ENCODE peak calls at places on chromosomes 16 and 17, in ten cellular contexts. D is heart right ventricle, J is pancreas, B is fibroblast of mammary gland, I is GM23338, L is HFF-Myc, A is MCF 10A, X is tibial nerve, Q is endodermal cell, Z is bronchial epithelial cell. V is an unnamed sample.

GRCh38 chr17:82831818-82832200 is 8.0 kb downstream of the ZNF750 start:
- DNase-seq in D (no peak), J (no peak), B (no peak), I (no peak), L (no peak), A (no peak), X (no peak), Q (no peak), Z (no peak), V (no peak)

GRCh38 chr17:28948873-28949184 is 2.5 kb downstream of the PHF12 start:
- DNase-seq in D (no peak), J (no peak), B (peak), I (peak), L (no peak), A (no peak), X (no peak), Q (peak), Z (no peak), V (no peak)

GRCh38 chr17:83099570-83100181 is 20.3 kb downstream of the METRNL start:
- DNase-seq in D (no peak), J (peak), B (no peak), I (no peak), L (no peak), A (no peak), X (no peak), Q (no peak), Z (no peak), V (no peak)

GRCh38 chr16:48862087-48862532 is 252.1 kb upstream of the N4BP1 start:
- DNase-seq in D (no peak), J (no peak), B (peak), I (peak), L (peak), A (peak), X (no peak), Q (peak), Z (peak), V (peak)

GRCh38 chr16:88736088-88736487 is 29.8 kb downstream of the CTU2 start:
- DNase-seq in D (no peak), J (no peak), B (no peak), I (no peak), L (no peak), A (no peak), X (no peak), Q (no peak), Z (no peak), V (no peak)

GRCh38 chr17:74994440-74994839 is 7.0 kb downstream of the CDR2L start:
- DNase-seq in D (no peak), J (no peak), B (peak), I (no peak), L (no peak), A (peak), X (no peak), Q (no peak), Z (peak), V (peak)

GRCh38 chr16:16063685-16064084 is 114.3 kb downstream of the ABCC1 start:
- DNase-seq in D (no peak), J (no peak), B (no peak), I (no peak), L (no peak), A (no peak), X (no peak), Q (no peak), Z (no peak), V (no peak)

GRCh38 chr16:31351246-31351936 is 3.6 kb upstream of the ITGAX start:
- DNase-seq in D (no peak), J (no peak), B (no peak), I (no peak), L (no peak), A (no peak), X (no peak), Q (no peak), Z (no peak), V (no peak)

GRCh38 chr16:57474671-57475661 is 11.3 kb downstream of the DOK4 start:
- DNase-seq in D (no peak), J (no peak), B (no peak), I (no peak), L (no peak), A (no peak), X (no peak), Q (no peak), Z (no peak), V (no peak)

GRCh38 chr17:46788796-46789195 is 29.7 kb downstream of the WNT3 start:
- DNase-seq in D (no peak), J (no peak), B (no peak), I (no peak), L (no peak), A (no peak), X (no peak), Q (peak), Z (no peak), V (no peak)

GRCh38 chr16:17070882-17071592 is 399.7 kb downstream of the XYLT1 start:
- DNase-seq in D (no peak), J (no peak), B (peak), I (peak), L (no peak), A (no peak), X (no peak), Q (peak), Z (peak), V (no peak)

GRCh38 chr16:29303520-29303919 is 103.0 kb downstream of the NPIPB11 start:
- DNase-seq in D (no peak), J (no peak), B (no peak), I (no peak), L (no peak), A (no peak), X (no peak), Q (no peak), Z (no peak), V (no peak)

GRCh38 chr17:51238253-51238887 is 21.5 kb downstream of the MBTD1 start:
- DNase-seq in D (no peak), J (no peak), B (no peak), I (no peak), L (no peak), A (no peak), X (no peak), Q (no peak), Z (no peak), V (no peak)

GRCh38 chr16:17685445-17685844 is 214.7 kb upstream of the XYLT1 start:
- DNase-seq in D (no peak), J (no peak), B (no peak), I (no peak), L (no peak), A (no peak), X (no peak), Q (no peak), Z (no peak), V (no peak)

GRCh38 chr16:60463986-60464385 is 1572.3 kb downstream of the CDH8 start:
- DNase-seq in D (no peak), J (no peak), B (no peak), I (no peak), L (no peak), A (no peak), X (no peak), Q (no peak), Z (no peak), V (peak)

GRCh38 chr17:52383493-52384100 is 225.1 kb upstream of the CA10 start:
- DNase-seq in D (peak), J (peak), B (peak), I (peak), L (peak), A (peak), X (no peak), Q (peak), Z (peak), V (peak)
- TF ChIP-seq CTCF in D (peak), J (peak), B (peak), I (peak), L (peak), A (peak), X (peak), Q (peak), Z (peak), V (peak)

GRCh38 chr16:79334127-79334526 is 266.4 kb downstream of the MAF start:
- DNase-seq in D (no peak), J (no peak), B (no peak), I (peak), L (no peak), A (peak), X (no peak), Q (peak), Z (no peak), V (no peak)
- TF ChIP-seq CTCF in D (peak), J (no peak), B (no peak), I (peak), L (no peak), A (peak), X (no peak), Q (peak), Z (no peak), V (no peak)

GRCh38 chr16:21710938-21711337 is 47.2 kb downstream of the OTOA start:
- DNase-seq in D (no peak), J (no peak), B (no peak), I (no peak), L (no peak), A (no peak), X (no peak), Q (no peak), Z (no peak), V (no peak)
- TF ChIP-seq CTCF in D (no peak), J (no peak), B (no peak), I (no peak), L (no peak), A (no peak), X (no peak), Q (peak), Z (no peak), V (no peak)

GRCh38 chr17:27601975-27602302 is 29.0 kb upstream of the LGALS9 start:
- DNase-seq in D (no peak), J (no peak), B (no peak), I (no peak), L (no peak), A (no peak), X (no peak), Q (no peak), Z (no peak), V (no peak)
- TF ChIP-seq CTCF in D (peak), J (no peak), B (no peak), I (no peak), L (no peak), A (no peak), X (no peak), Q (no peak), Z (no peak), V (no peak)

GRCh38 chr17:7716901-7717755 is at the start of gene DNAH2:
- DNase-seq in D (peak), J (peak), B (peak), I (peak), L (peak), A (peak), X (peak), Q (peak), Z (peak), V (peak)
- TF ChIP-seq CTCF in D (peak), J (no peak), B (peak), I (peak), L (peak), A (peak), X (peak), Q (peak), Z (peak), V (peak)

DNA sequence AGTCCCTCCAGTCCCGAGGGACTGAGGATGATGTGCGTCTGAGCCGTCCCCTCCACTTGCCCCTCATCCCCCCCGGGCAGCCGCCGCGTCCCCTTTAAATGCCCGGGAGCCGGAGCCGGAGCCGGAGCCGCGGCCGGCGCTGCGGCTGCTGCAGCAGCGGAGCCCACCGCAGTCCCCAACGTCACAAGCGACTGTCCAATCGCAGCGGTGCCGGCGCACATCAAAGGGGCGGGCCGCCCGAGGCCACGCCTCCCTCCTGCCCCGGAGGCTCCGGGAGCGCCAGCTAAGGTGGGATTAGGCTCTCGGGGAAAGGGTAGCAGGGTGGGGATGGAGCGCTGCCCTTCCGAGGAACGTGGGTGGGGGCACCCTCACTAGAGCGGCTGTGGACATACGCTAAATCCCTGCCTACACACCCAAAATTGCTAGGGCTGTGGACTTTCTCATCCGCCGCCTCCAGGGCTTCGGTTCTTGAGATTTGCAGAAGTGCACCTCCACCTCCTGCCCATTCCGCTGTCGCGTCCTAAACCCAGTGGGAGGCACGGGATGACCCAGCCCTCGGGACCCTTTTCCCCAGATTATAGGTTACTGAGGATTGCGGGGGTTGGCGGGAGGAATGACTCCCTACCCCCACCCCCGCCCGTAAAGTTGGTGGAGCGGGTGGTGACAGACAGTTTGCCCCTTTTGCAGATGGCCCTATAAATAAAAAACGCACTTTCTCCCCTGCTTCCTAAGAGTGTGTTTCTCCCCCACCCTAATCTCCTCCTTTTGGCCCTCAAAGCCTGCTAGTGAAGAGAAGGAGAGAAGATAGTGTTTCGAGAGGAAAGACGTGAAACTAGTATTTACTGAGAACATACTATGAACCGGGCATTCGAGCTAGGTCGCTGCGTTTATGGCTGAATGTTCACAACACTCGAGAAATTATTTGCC is at the start of gene PHOSPHO1:
- DNase-seq in D (peak), J (peak), B (peak), I (peak), L (no peak), A (peak), X (peak), Q (peak), Z (peak), V (peak)
- TF ChIP-seq CTCF in D (no peak), J (no peak), B (no peak), I (no peak), L (no peak), A (no peak), X (no peak), Q (no peak), Z (no peak), V (no peak)